ENCODE peak calls at places on chromosomes 7 and 10, in six cellular contexts. One of them, this sample, is unnamed.

GRCh38 chr10:71084818-71085126 is 127.6 kb upstream of the UNC5B start:
- DNase-seq in GM23248: no peak
- DNase-seq in neuronal stem cell: no peak
- DNase-seq in pancreas: no peak
- DNase-seq in small intestine: no peak
- DNase-seq in astrocyte: no peak
- DNase-seq in this sample: no peak

GRCh38 chr10:132687893-132688579 is 97.9 kb downstream of the NKX6-2 start:
- DNase-seq in astrocyte: no peak
- DNase-seq in GM23248: no peak
- DNase-seq in small intestine: no peak
- DNase-seq in neuronal stem cell: no peak
- DNase-seq in pancreas: peak; percentile 44
- DNase-seq in this sample: no peak

GRCh38 chr10:70648427-70648826 is 23.9 kb upstream of the ADAMTS14 start:
- DNase-seq in small intestine: no peak
- DNase-seq in GM23248: no peak
- DNase-seq in astrocyte: peak; percentile 27
- DNase-seq in pancreas: no peak
- DNase-seq in neuronal stem cell: no peak
- DNase-seq in this sample: no peak

GRCh38 chr7:41640487-41640886 is 62.4 kb downstream of the INHBA start:
- DNase-seq in pancreas: no peak
- DNase-seq in neuronal stem cell: no peak
- DNase-seq in small intestine: no peak
- DNase-seq in GM23248: peak; percentile 8
- DNase-seq in astrocyte: no peak
- DNase-seq in this sample: no peak

GRCh38 chr10:12409171-12409570 is 59.8 kb downstream of the CAMK1D start:
- DNase-seq in pancreas: no peak
- DNase-seq in small intestine: no peak
- DNase-seq in neuronal stem cell: no peak
- DNase-seq in astrocyte: no peak
- DNase-seq in GM23248: no peak
- DNase-seq in this sample: no peak

GRCh38 chr7:105837765-105838241 is 38.6 kb downstream of the ATXN7L1 start:
- DNase-seq in GM23248: no peak
- DNase-seq in small intestine: no peak
- DNase-seq in neuronal stem cell: no peak
- DNase-seq in astrocyte: no peak
- DNase-seq in pancreas: no peak
- DNase-seq in this sample: peak; percentile 30

GRCh38 chr10:44581996-44582395 is 197.1 kb upstream of the CXCL12 start:
- DNase-seq in small intestine: peak; percentile 35
- DNase-seq in GM23248: no peak
- DNase-seq in neuronal stem cell: no peak
- DNase-seq in pancreas: no peak
- DNase-seq in astrocyte: no peak
- DNase-seq in this sample: no peak

GRCh38 chr10:3784510-3785250 is at the start of gene KLF6:
- DNase-seq in neuronal stem cell: no peak
- DNase-seq in astrocyte: no peak
- DNase-seq in pancreas: no peak
- DNase-seq in GM23248: peak; percentile 65
- DNase-seq in small intestine: no peak
- DNase-seq in this sample: peak; percentile 74

GRCh38 chr7:155975490-155975889 is 163.2 kb upstream of the SHH start:
- DNase-seq in neuronal stem cell: no peak
- DNase-seq in small intestine: no peak
- DNase-seq in pancreas: no peak
- DNase-seq in GM23248: no peak
- DNase-seq in astrocyte: no peak
- DNase-seq in this sample: no peak

GRCh38 chr10:35640951-35641429 is 1.1 kb downstream of the FZD8 start:
- DNase-seq in pancreas: peak; percentile 79
- DNase-seq in small intestine: peak; percentile 59
- DNase-seq in neuronal stem cell: peak; percentile 44
- DNase-seq in GM23248: peak; percentile 94
- DNase-seq in astrocyte: peak; percentile 81
- DNase-seq in this sample: peak; percentile 67

GRCh38 chr10:21981118-21981517 is 22.4 kb downstream of the DNAJC1 start:
- DNase-seq in GM23248: no peak
- DNase-seq in astrocyte: no peak
- DNase-seq in small intestine: no peak
- DNase-seq in neuronal stem cell: no peak
- DNase-seq in pancreas: no peak
- DNase-seq in this sample: no peak

GRCh38 chr10:130401860-130402765 is 265.9 kb downstream of the GLRX3 start:
- DNase-seq in GM23248: no peak
- DNase-seq in astrocyte: no peak
- DNase-seq in neuronal stem cell: no peak
- DNase-seq in small intestine: no peak
- DNase-seq in pancreas: no peak
- DNase-seq in this sample: no peak

DNA sequence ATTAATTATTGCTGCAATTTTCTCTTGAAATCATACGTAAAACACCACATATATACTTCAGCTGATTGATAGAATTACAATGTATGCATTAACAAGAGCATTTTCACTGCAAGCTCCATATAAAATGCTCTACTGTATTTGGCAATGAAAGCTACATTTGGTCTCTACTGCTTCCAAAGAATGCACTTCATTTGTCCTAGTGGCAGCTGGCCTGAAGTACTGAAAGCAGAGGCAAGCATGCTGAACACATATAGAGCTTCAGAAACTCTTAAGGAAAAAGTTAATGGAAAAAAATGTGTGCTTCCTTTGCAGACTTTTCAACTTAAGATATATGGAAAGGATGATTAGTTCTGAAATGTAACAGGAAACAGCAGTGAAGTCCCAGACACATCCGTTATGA is 537.1 kb upstream of the POM121L12 start:
- DNase-seq in pancreas: no peak
- DNase-seq in neuronal stem cell: no peak
- DNase-seq in small intestine: no peak
- DNase-seq in GM23248: no peak
- DNase-seq in astrocyte: no peak
- DNase-seq in this sample: no peak
- H3K4me1 ChIP-seq in pancreas: no peaks in the 10 kb centered on the region
- H3K4me1 ChIP-seq in neuronal stem cell: no peaks in the 10 kb centered on the region
- H3K4me1 ChIP-seq in small intestine: no peaks in the 10 kb centered on the region
- H3K4me1 ChIP-seq in GM23248: no peaks in the 10 kb centered on the region
- H3K4me1 ChIP-seq in astrocyte: no peaks in the 10 kb centered on the region
- H3K4me1 ChIP-seq in this sample: no peaks in the 10 kb centered on the region

GRCh38 chr7:122743211-122743610 is 40.5 kb upstream of the RNF148 start:
- DNase-seq in small intestine: no peak
- DNase-seq in astrocyte: no peak
- DNase-seq in neuronal stem cell: no peak
- DNase-seq in pancreas: no peak
- DNase-seq in GM23248: no peak
- DNase-seq in this sample: no peak
- H3K4me1 ChIP-seq in small intestine: no peaks in the 10 kb centered on the region
- H3K4me1 ChIP-seq in astrocyte: no peaks in the 10 kb centered on the region
- H3K4me1 ChIP-seq in neuronal stem cell: peaks cover 5% of the 10 kb centered on the region
- H3K4me1 ChIP-seq in pancreas: peaks cover 4% of the 10 kb centered on the region
- H3K4me1 ChIP-seq in GM23248: no peaks in the 10 kb centered on the region
- H3K4me1 ChIP-seq in this sample: no peaks in the 10 kb centered on the region

GRCh38 chr7:98138679-98139078 is 32.0 kb downstream of the LMTK2 start:
- DNase-seq in GM23248: no peak
- DNase-seq in neuronal stem cell: no peak
- DNase-seq in astrocyte: no peak
- DNase-seq in small intestine: no peak
- DNase-seq in pancreas: no peak
- DNase-seq in this sample: no peak
- H3K4me1 ChIP-seq in GM23248: peaks cover 6% of the 10 kb centered on the region
- H3K4me1 ChIP-seq in neuronal stem cell: peaks cover 2% of the 10 kb centered on the region
- H3K4me1 ChIP-seq in astrocyte: peaks cover 4% of the 10 kb centered on the region
- H3K4me1 ChIP-seq in small intestine: no peaks in the 10 kb centered on the region
- H3K4me1 ChIP-seq in pancreas: peaks cover 8% of the 10 kb centered on the region
- H3K4me1 ChIP-seq in this sample: peaks cover 27% of the 10 kb centered on the region

DNA sequence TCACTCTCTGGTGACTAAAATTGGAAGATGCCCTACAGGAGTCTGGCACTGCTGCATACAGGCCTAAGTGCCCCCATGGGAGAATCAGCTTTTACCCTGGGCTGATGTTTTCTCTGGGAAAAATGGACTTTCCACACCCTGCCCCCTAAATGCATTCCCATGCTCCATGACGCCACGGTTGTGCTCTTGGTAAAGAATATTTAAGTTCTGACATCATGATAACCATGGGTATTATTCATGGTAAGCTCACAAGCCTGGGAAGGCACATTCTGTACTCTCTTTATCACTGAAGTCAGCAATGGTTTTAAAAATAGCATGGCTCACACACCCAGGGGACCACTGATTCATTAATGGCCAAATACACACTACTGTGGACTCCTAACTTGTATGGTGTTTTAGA is 43.4 kb downstream of the HIPK2 start:
- DNase-seq in pancreas: no peak
- DNase-seq in neuronal stem cell: no peak
- DNase-seq in astrocyte: peak; percentile 89
- DNase-seq in GM23248: peak; percentile 99
- DNase-seq in small intestine: peak; percentile 23
- DNase-seq in this sample: peak; percentile 65
- H3K4me1 ChIP-seq in pancreas: peaks cover 29% of the 10 kb centered on the region
- H3K4me1 ChIP-seq in neuronal stem cell: peaks cover 8% of the 10 kb centered on the region
- H3K4me1 ChIP-seq in astrocyte: peaks cover 61% of the 10 kb centered on the region
- H3K4me1 ChIP-seq in GM23248: peaks cover 65% of the 10 kb centered on the region
- H3K4me1 ChIP-seq in small intestine: peaks cover 4% of the 10 kb centered on the region
- H3K4me1 ChIP-seq in this sample: peaks cover 100% of the 10 kb centered on the region

GRCh38 chr10:100748251-100749058 is 3.1 kb downstream of the PAX2 start:
- DNase-seq in neuronal stem cell: peak; percentile 18
- DNase-seq in pancreas: no peak
- DNase-seq in small intestine: no peak
- DNase-seq in astrocyte: no peak
- DNase-seq in GM23248: no peak
- DNase-seq in this sample: no peak

GRCh38 chr10:100749059-100749308 is 3.6 kb downstream of the PAX2 start:
- DNase-seq in GM23248: no peak
- DNase-seq in astrocyte: no peak
- DNase-seq in neuronal stem cell: peak; percentile 30
- DNase-seq in small intestine: no peak
- DNase-seq in pancreas: no peak
- DNase-seq in this sample: no peak

GRCh38 chr10:100746413-100746931 is 1.1 kb downstream of the PAX2 start:
- DNase-seq in GM23248: no peak
- DNase-seq in pancreas: no peak
- DNase-seq in astrocyte: no peak
- DNase-seq in neuronal stem cell: no peak
- DNase-seq in small intestine: no peak
- DNase-seq in this sample: no peak

GRCh38 chr10:100747061-100747825 is 1.9 kb downstream of the PAX2 start:
- DNase-seq in astrocyte: no peak
- DNase-seq in pancreas: no peak
- DNase-seq in small intestine: no peak
- DNase-seq in neuronal stem cell: no peak
- DNase-seq in GM23248: no peak
- DNase-seq in this sample: no peak

GRCh38 chr10:100747826-100748231 is 2.4 kb downstream of the PAX2 start:
- DNase-seq in small intestine: no peak
- DNase-seq in neuronal stem cell: no peak
- DNase-seq in pancreas: no peak
- DNase-seq in astrocyte: no peak
- DNase-seq in GM23248: no peak
- DNase-seq in this sample: no peak
- H3K4me1 ChIP-seq in small intestine: no peaks in the 10 kb centered on the region
- H3K4me1 ChIP-seq in neuronal stem cell: peaks cover 8% of the 10 kb centered on the region
- H3K4me1 ChIP-seq in pancreas: no peaks in the 10 kb centered on the region
- H3K4me1 ChIP-seq in astrocyte: no peaks in the 10 kb centered on the region
- H3K4me1 ChIP-seq in GM23248: no peaks in the 10 kb centered on the region
- H3K4me1 ChIP-seq in this sample: peaks cover 45% of the 10 kb centered on the region

GRCh38 chr10:62062752-62063512 is 161.4 kb downstream of the ARID5B start:
- DNase-seq in neuronal stem cell: no peak
- DNase-seq in astrocyte: no peak
- DNase-seq in small intestine: no peak
- DNase-seq in pancreas: no peak
- DNase-seq in GM23248: peak; percentile 68
- DNase-seq in this sample: no peak
- H3K4me1 ChIP-seq in neuronal stem cell: no peaks in the 10 kb centered on the region
- H3K4me1 ChIP-seq in astrocyte: peaks cover 10% of the 10 kb centered on the region
- H3K4me1 ChIP-seq in small intestine: peaks cover 2% of the 10 kb centered on the region
- H3K4me1 ChIP-seq in pancreas: peaks cover 15% of the 10 kb centered on the region
- H3K4me1 ChIP-seq in GM23248: peaks cover 59% of the 10 kb centered on the region
- H3K4me1 ChIP-seq in this sample: peaks cover 45% of the 10 kb centered on the region

GRCh38 chr7:55509322-55509721 is 63.0 kb downstream of the VOPP1 start:
- DNase-seq in small intestine: no peak
- DNase-seq in neuronal stem cell: no peak
- DNase-seq in astrocyte: peak; percentile 41
- DNase-seq in GM23248: peak; percentile 58
- DNase-seq in pancreas: no peak
- DNase-seq in this sample: no peak

GRCh38 chr7:55505259-55505658 is 67.0 kb downstream of the VOPP1 start:
- DNase-seq in pancreas: no peak
- DNase-seq in small intestine: no peak
- DNase-seq in neuronal stem cell: no peak
- DNase-seq in GM23248: no peak
- DNase-seq in astrocyte: no peak
- DNase-seq in this sample: no peak

GRCh38 chr7:55510621-55511020 is 61.7 kb downstream of the VOPP1 start:
- DNase-seq in small intestine: no peak
- DNase-seq in GM23248: no peak
- DNase-seq in neuronal stem cell: no peak
- DNase-seq in astrocyte: no peak
- DNase-seq in pancreas: no peak
- DNase-seq in this sample: no peak

GRCh38 chr7:55507743-55508142 is 64.6 kb downstream of the VOPP1 start:
- DNase-seq in small intestine: no peak
- DNase-seq in GM23248: no peak
- DNase-seq in astrocyte: no peak
- DNase-seq in pancreas: no peak
- DNase-seq in neuronal stem cell: no peak
- DNase-seq in this sample: no peak

DNA sequence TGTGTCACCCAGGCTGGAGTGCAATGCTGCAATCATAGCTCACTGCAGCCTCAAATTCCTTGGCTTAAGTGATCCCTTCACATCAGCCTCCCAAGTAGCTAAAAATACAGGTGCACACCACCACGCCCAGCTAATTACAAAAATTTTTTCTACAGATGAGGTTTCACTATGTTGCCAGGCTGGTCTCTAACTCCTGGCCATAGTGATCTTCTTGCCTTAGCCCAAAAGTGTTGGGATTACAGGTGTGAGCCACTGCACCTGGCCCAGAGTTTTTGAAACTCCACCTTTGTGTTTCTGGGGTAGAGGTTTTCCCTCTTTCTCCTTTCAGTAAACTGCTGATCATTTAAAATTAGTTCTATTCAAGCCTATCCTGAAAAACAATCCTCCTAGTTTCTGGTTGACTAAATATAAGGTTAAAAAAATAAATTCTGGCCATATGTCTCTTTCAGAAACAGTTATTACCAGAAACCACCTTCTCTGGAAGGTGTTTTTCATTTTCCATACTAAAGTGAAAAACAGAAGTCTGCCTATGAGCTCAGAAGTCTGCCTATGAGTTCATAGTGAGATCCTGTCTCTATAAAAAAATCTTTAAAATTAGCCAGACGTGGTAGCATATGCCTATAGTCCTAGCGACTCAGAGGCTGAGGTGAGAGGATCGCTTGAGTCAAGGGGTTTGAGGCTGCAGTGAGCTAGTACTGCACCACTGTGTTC is 63.8 kb downstream of the VOPP1 start:
- DNase-seq in neuronal stem cell: no peak
- DNase-seq in astrocyte: no peak
- DNase-seq in GM23248: no peak
- DNase-seq in pancreas: no peak
- DNase-seq in small intestine: no peak
- DNase-seq in this sample: no peak
- H3K4me1 ChIP-seq in neuronal stem cell: no peaks in the 10 kb centered on the region
- H3K4me1 ChIP-seq in astrocyte: peaks cover 18% of the 10 kb centered on the region
- H3K4me1 ChIP-seq in GM23248: peaks cover 32% of the 10 kb centered on the region
- H3K4me1 ChIP-seq in pancreas: no peaks in the 10 kb centered on the region
- H3K4me1 ChIP-seq in small intestine: no peaks in the 10 kb centered on the region
- H3K4me1 ChIP-seq in this sample: peaks cover 39% of the 10 kb centered on the region

GRCh38 chr10:80528901-80529300 is 8.8 kb upstream of the SH2D4B start:
- DNase-seq in GM23248: no peak
- DNase-seq in astrocyte: no peak
- DNase-seq in neuronal stem cell: no peak
- DNase-seq in small intestine: no peak
- DNase-seq in pancreas: no peak
- DNase-seq in this sample: no peak
- H3K4me1 ChIP-seq in GM23248: no peaks in the 10 kb centered on the region
- H3K4me1 ChIP-seq in astrocyte: no peaks in the 10 kb centered on the region
- H3K4me1 ChIP-seq in neuronal stem cell: no peaks in the 10 kb centered on the region
- H3K4me1 ChIP-seq in small intestine: no peaks in the 10 kb centered on the region
- H3K4me1 ChIP-seq in pancreas: no peaks in the 10 kb centered on the region
- H3K4me1 ChIP-seq in this sample: peaks cover 31% of the 10 kb centered on the region

This sample was measured in heart right ventricle.